ENCODE peak calls at places on chromosomes 11 and 22, in six cellular contexts. K, D, E, L, A and Q are unnamed samples.

GRCh38 chr22:37906364-37907008 is 389 bp downstream of the MICALL1 start:
- DNase-seq in L (no peak), D (no peak), E (no peak), K (no peak), A (no peak), Q (no peak)

GRCh38 chr22:50400406-50400805 is 57.3 kb downstream of the PPP6R2 start:
- DNase-seq in A (no peak), L (no peak), E (no peak), D (no peak), K (no peak), Q (no peak)

GRCh38 chr11:21205205-21205604 is 535.8 kb downstream of the NELL1 start:
- DNase-seq in L (no peak), K (no peak), E (no peak), D (no peak), A (no peak), Q (no peak)

GRCh38 chr11:74462009-74462408 is 5.3 kb downstream of the KCNE3 start:
- DNase-seq in K (no peak), L (peak; percentile 82), A (peak; percentile 87), E (no peak), D (no peak), Q (peak; percentile 80)

GRCh38 chr22:18091916-18092526 is 14.2 kb downstream of the PEX26 start:
- DNase-seq in E (peak; percentile 89), L (peak; percentile 91), K (no peak), D (no peak), A (peak; percentile 87), Q (peak; percentile 84)

GRCh38 chr11:29751618-29752017 is 265.2 kb downstream of the KCNA4 start:
- DNase-seq in K (no peak), L (no peak), E (no peak), D (no peak), A (no peak), Q (no peak)

GRCh38 chr11:96272542-96273306 is 70.3 kb downstream of the MAML2 start:
- DNase-seq in D (no peak), E (peak; percentile 46), A (no peak), K (no peak), L (no peak), Q (peak; percentile 44)

GRCh38 chr11:10540546-10540914 is 457 bp downstream of the RNF141 start:
- DNase-seq in K (no peak), L (peak; percentile 71), A (peak; percentile 54), D (no peak), E (peak; percentile 58), Q (peak; percentile 74)

GRCh38 chr11:89267660-89268302 is 90.1 kb downstream of the TYR start:
- DNase-seq in K (no peak), E (no peak), D (no peak), L (no peak), A (no peak), Q (no peak)

GRCh38 chr22:45082795-45083194 is 73.0 kb upstream of the PHF21B start:
- DNase-seq in L (no peak), E (no peak), A (no peak), K (no peak), D (no peak), Q (no peak)

GRCh38 chr22:47409501-47410275 is 647.2 kb downstream of the TBC1D22A start:
- DNase-seq in L (no peak), A (no peak), D (no peak), K (no peak), E (no peak), Q (no peak)

GRCh38 chr11:41533761-41534160 is 74.3 kb upstream of the LRRC4C start:
- DNase-seq in E (no peak), D (no peak), K (no peak), A (no peak), L (no peak), Q (no peak)

GRCh38 chr11:34300571-34301295 is 57.1 kb downstream of the ABTB2 start:
- DNase-seq in E (no peak), D (no peak), K (no peak), L (no peak), A (no peak), Q (no peak)

GRCh38 chr22:38694945-38695344 is 5.8 kb downstream of the JOSD1 start:
- DNase-seq in E (peak; percentile 37), D (no peak), L (no peak), A (no peak), K (no peak), Q (no peak)

GRCh38 chr11:77424639-77425038 is 49.3 kb downstream of the PAK1 start:
- DNase-seq in A (no peak), E (no peak), K (no peak), L (no peak), D (no peak), Q (no peak)

GRCh38 chr11:17533782-17534415 is 10.3 kb downstream of the USH1C start:
- DNase-seq in K (no peak), L (no peak), A (no peak), E (no peak), D (no peak), Q (no peak)

GRCh38 chr11:693887-694562 is 997 bp downstream of the DEAF1 start:
- DNase-seq in K (no peak), A (peak; percentile 44), E (no peak), L (no peak), D (no peak), Q (peak; percentile 49)

GRCh38 chr11:84261707-84262106 is 975.5 kb upstream of the CCDC90B start:
- DNase-seq in K (no peak), E (no peak), D (no peak), L (no peak), A (no peak), Q (no peak)

GRCh38 chr11:43010042-43010441 is 301.8 kb upstream of the API5 start:
- DNase-seq in A (no peak), L (no peak), K (no peak), E (no peak), D (no peak), Q (no peak)

GRCh38 chr11:15158351-15159015 is 43.8 kb downstream of the INSC start:
- DNase-seq in D (no peak), L (no peak), A (no peak), K (no peak), E (no peak), Q (no peak)

GRCh38 chr11:15157738-15158137 is 43.0 kb downstream of the INSC start:
- DNase-seq in L (no peak), E (no peak), A (no peak), D (no peak), K (no peak), Q (no peak)

GRCh38 chr11:15161746-15162145 is 47.0 kb downstream of the INSC start:
- DNase-seq in L (no peak), K (no peak), D (no peak), E (no peak), A (no peak), Q (no peak)

GRCh38 chr11:15157181-15157580 is 42.5 kb downstream of the INSC start:
- DNase-seq in D (no peak), E (no peak), K (no peak), A (no peak), L (no peak), Q (no peak)

DNA sequence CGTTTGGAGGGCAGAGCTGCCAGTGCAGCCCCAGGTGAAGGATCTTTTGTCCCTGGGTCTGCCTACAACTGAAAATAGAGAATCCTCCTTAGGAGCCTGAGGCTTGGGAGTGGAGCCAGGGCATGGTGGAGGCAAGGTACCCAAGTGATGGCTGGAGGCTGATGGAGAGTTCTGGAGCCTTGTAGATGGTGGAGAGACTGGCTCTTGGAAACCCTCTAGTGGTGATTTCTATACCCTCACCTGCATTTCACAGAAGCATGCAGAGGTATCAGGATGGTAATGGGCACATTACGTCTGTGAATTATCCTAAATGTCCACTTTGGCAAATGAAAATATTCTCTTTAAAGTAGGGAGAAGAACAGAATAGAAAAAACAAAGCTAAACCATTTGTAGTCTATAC is 44.4 kb downstream of the INSC start:
- DNase-seq in L (no peak), D (peak; percentile 28), A (no peak), E (no peak), K (no peak), Q (no peak)
- H3K4me3 ChIP-seq in L (no peak overlapping the region), D (no peak overlapping the region), A (no peak overlapping the region), E (no peak overlapping the region), K (no peak overlapping the region), Q (no peak overlapping the region)

DNA sequence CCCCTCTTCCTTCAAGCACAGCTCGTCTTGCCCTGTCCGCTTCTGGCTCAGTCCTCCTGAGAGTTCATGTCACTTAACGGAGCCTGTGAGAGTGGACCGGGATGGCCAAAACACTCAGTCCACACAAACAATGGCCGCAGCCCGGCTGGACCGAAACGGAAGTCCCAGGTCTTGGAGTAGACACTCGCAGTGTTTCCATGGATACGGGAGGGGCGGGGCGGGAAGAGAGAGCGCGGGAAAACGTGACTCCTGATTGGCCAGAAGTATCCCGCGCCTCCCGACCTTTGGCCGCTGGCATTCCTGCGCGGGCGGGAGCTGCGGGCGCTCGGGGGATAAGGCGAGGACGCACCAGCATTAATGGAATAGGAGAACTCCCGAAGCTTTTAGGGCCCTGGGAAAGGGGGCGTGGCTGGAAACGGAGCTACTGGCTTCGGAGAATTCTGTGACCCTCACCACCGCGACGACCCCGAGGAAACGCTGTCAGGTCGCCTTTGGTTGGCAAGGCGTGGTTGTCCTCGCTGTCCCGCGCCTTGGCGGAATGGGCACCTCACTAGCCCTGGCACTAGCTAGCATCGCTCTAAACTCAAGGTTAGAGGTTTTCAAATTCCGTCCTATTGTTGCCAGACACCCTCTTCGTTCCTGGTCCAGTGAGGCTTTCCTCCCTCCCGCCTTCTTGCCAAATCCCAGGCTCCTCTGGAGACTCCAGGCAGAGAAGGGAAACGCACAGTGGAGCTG is at the start of the genes NLRP14 and ZNF214:
- DNase-seq in K (peak; percentile 34), D (peak; percentile 75), A (peak; percentile 93), E (peak; percentile 92), L (peak; percentile 95), Q (peak; percentile 97)
- TF ChIP-seq POLR2A in K (no peak), D (no peak), A (no peak), E (peak; percentile 31), L (no peak), Q (peak; percentile 40)

GRCh38 chr11:1866226-1866625 is 13.3 kb downstream of the LSP1 start:
- DNase-seq in L (peak; percentile 45), K (no peak), A (no peak), D (no peak), E (no peak), Q (no peak)

GRCh38 chr11:1862588-1863351 is 9.9 kb downstream of the LSP1 start:
- DNase-seq in D (peak; percentile 33), K (no peak), E (no peak), L (peak; percentile 88), A (no peak), Q (peak; percentile 62)

GRCh38 chr11:1863352-1864215 is 10.7 kb downstream of the LSP1 start:
- DNase-seq in D (peak; percentile 68), K (no peak), L (peak; percentile 98), A (peak; percentile 93), E (peak; percentile 82), Q (peak; percentile 89)

GRCh38 chr11:1864831-1865665 is 12.2 kb downstream of the LSP1 start:
- DNase-seq in K (no peak), E (no peak), D (no peak), L (peak; percentile 86), A (peak; percentile 65), Q (peak; percentile 48)

DNA sequence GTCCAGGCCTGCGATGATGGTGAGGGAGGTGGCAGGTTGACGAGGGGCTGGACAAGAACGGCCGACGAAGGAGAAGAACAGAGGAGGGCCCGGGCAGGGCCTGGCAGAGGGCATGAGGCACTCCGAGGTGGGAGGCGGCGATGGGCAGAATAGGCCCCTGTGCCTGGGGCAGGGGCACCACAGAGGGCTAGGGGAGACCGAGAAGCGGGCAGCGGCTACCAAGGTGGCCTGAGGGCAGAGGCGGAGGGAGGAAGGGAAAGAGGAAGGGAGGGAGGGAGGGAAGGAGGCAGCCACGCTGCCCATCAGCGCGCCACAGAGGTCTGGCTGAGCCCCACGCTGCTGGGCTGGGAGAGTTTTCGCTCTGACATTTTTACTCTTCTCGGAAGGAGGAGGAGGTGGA is 11.3 kb downstream of the LSP1 start:
- DNase-seq in E (no peak), D (no peak), K (no peak), A (no peak), L (no peak), Q (no peak)
- H3K4me1 ChIP-seq in E (peaks cover 12% of the 10 kb centered on the region), D (peaks cover 27% of the 10 kb centered on the region), K (peaks cover 38% of the 10 kb centered on the region), A (peaks cover 20% of the 10 kb centered on the region), L (peaks cover 31% of the 10 kb centered on the region), Q (peaks cover 30% of the 10 kb centered on the region)

GRCh38 chr11:126480410-126481302 is 125.2 kb downstream of the ST3GAL4 start:
- DNase-seq in D (peak; percentile 79), K (peak; percentile 14), E (peak; percentile 76), A (peak; percentile 89), L (peak; percentile 92), Q (peak; percentile 88)
- H3K4me3 ChIP-seq in D (no peak overlapping the region), K (peak overlapping the region; percentile 4), E (no peak overlapping the region), A (no peak overlapping the region), L (no peak overlapping the region), Q (no peak overlapping the region)